ENCODE peak calls at places on chromosomes 1 and 21, in six cellular contexts. C is mesenchymal stem cell, X is IMR-90, A is neuronal stem cell, J is H1, S is trophoblast cell. M is an unnamed sample.

GRCh38 chr1:2417083-2417832 is 4.9 kb upstream of the PEX10 start:
- DNase-seq in X (no peak), C (no peak), J (no peak), S (no peak), A (no peak), M (no peak)

GRCh38 chr1:181479137-181479745 is 4.1 kb upstream of the CACNA1E start:
- DNase-seq in S (peak; percentile 30), J (peak; percentile 53), A (peak; percentile 61), C (peak; percentile 44), X (peak; percentile 71), M (peak; percentile 54)

GRCh38 chr1:87331319-87332269 is 2.9 kb downstream of the LMO4 start:
- DNase-seq in C (peak; percentile 66), J (peak; percentile 86), X (peak; percentile 60), A (peak; percentile 80), S (peak; percentile 69), M (peak; percentile 87)

GRCh38 chr1:201007481-201007880 is 16.0 kb downstream of the KIF21B start:
- DNase-seq in A (no peak), J (no peak), X (no peak), S (no peak), C (no peak), M (no peak)

GRCh38 chr1:30413606-30414005 is 309.8 kb downstream of the MATN1 start:
- DNase-seq in A (no peak), J (peak; percentile 33), X (no peak), C (no peak), S (no peak), M (no peak)

GRCh38 chr1:241615043-241615974 is 24.9 kb downstream of the CHML start:
- DNase-seq in S (no peak), J (no peak), X (no peak), C (no peak), A (no peak), M (no peak)

GRCh38 chr1:44775930-44776748 is 799 bp downstream of the RPS8 start:
- DNase-seq in S (no peak), C (peak; percentile 40), X (no peak), A (no peak), J (no peak), M (no peak)

GRCh38 chr1:245153081-245153644 is 1.6 kb upstream of the KIF26B start:
- DNase-seq in C (peak; percentile 77), A (peak; percentile 75), S (peak; percentile 60), X (peak; percentile 72), J (peak; percentile 80), M (peak; percentile 76)

GRCh38 chr1:93717639-93718038 is 36.0 kb upstream of the BCAR3 start:
- DNase-seq in J (no peak), X (no peak), C (no peak), A (no peak), S (no peak), M (no peak)

GRCh38 chr21:39316729-39317128 is 3.3 kb upstream of the BRWD1 start:
- DNase-seq in J (no peak), A (no peak), C (no peak), X (no peak), S (no peak), M (no peak)

GRCh38 chr1:216905781-216906180 is 182.6 kb upstream of the ESRRG start:
- DNase-seq in X (no peak), C (no peak), J (no peak), A (no peak), S (peak; percentile 71), M (no peak)

GRCh38 chr1:93723101-93723500 is 41.5 kb upstream of the BCAR3 start:
- DNase-seq in J (no peak), X (no peak), S (peak; percentile 68), A (no peak), C (no peak), M (no peak)

GRCh38 chr1:239386453-239387303 is at the start of gene CHRM3:
- DNase-seq in A (peak; percentile 66), C (no peak), J (peak; percentile 80), X (no peak), S (peak; percentile 9), M (peak; percentile 89)

GRCh38 chr1:27299385-27300252 is 22.3 kb upstream of the TMEM222 start:
- DNase-seq in A (peak; percentile 56), C (peak; percentile 99), S (peak; percentile 45), X (peak; percentile 100), J (no peak), M (peak; percentile 79)

GRCh38 chr1:46244656-46245371 is 2.7 kb upstream of the RAD54L start:
- DNase-seq in A (no peak), J (no peak), S (no peak), X (peak; percentile 5), C (peak; percentile 21), M (no peak)

GRCh38 chr1:120178799-120179419 is 2.6 kb upstream of the SEC22B start:
- DNase-seq in X (peak; percentile 37), S (peak; percentile 18), A (peak; percentile 8), C (no peak), J (no peak), M (peak; percentile 21)

GRCh38 chr1:93502561-93502960 is 54.6 kb downstream of the FNBP1L start:
- DNase-seq in A (no peak), S (no peak), C (no peak), J (no peak), X (no peak), M (no peak)

GRCh38 chr1:241485554-241485992 is 34.0 kb downstream of the FH start:
- DNase-seq in J (no peak), X (peak; percentile 16), A (no peak), C (peak; percentile 36), S (no peak), M (peak; percentile 29)

GRCh38 chr1:225426395-225427248 is 1.2 kb downstream of the LBR start:
- DNase-seq in X (peak; percentile 27), S (no peak), A (no peak), J (no peak), C (peak; percentile 49), M (no peak)

GRCh38 chr21:33892853-33893252 is 22.8 kb downstream of the ATP5PO start:
- DNase-seq in J (peak; percentile 66), S (no peak), X (no peak), C (no peak), A (no peak), M (peak; percentile 90)

GRCh38 chr1:234368320-234369032 is 4.8 kb upstream of the COA6 start:
- DNase-seq in J (no peak), S (no peak), A (no peak), C (no peak), X (no peak), M (no peak)

GRCh38 chr1:203563291-203563690 is 63.3 kb upstream of the ATP2B4 start:
- DNase-seq in A (no peak), S (no peak), C (no peak), J (no peak), X (no peak), M (no peak)

GRCh38 chr1:55887103-55887712 is 672.0 kb upstream of the USP24 start:
- DNase-seq in S (no peak), J (no peak), C (peak; percentile 25), X (no peak), A (no peak), M (no peak)

GRCh38 chr1:55885619-55886018 is 670.5 kb upstream of the USP24 start:
- DNase-seq in A (no peak), X (no peak), S (no peak), J (no peak), C (no peak), M (no peak)

GRCh38 chr1:55877440-55878232 is 662.5 kb upstream of the USP24 start:
- DNase-seq in C (peak; percentile 46), J (no peak), S (no peak), X (peak; percentile 28), A (no peak), M (no peak)

GRCh38 chr1:55888685-55889317 is 673.6 kb upstream of the USP24 start:
- DNase-seq in S (no peak), C (no peak), A (no peak), J (no peak), X (no peak), M (no peak)

GRCh38 chr1:55882931-55883330 is 667.8 kb upstream of the USP24 start:
- DNase-seq in J (no peak), A (no peak), C (peak; percentile 66), X (peak; percentile 70), S (no peak), M (no peak)
- H3K14ac ChIP-seq in J (no peak overlapping the region), A (no peak overlapping the region), C (no peak overlapping the region), X (no peak overlapping the region), S (no peak overlapping the region), M (no peak overlapping the region)

DNA sequence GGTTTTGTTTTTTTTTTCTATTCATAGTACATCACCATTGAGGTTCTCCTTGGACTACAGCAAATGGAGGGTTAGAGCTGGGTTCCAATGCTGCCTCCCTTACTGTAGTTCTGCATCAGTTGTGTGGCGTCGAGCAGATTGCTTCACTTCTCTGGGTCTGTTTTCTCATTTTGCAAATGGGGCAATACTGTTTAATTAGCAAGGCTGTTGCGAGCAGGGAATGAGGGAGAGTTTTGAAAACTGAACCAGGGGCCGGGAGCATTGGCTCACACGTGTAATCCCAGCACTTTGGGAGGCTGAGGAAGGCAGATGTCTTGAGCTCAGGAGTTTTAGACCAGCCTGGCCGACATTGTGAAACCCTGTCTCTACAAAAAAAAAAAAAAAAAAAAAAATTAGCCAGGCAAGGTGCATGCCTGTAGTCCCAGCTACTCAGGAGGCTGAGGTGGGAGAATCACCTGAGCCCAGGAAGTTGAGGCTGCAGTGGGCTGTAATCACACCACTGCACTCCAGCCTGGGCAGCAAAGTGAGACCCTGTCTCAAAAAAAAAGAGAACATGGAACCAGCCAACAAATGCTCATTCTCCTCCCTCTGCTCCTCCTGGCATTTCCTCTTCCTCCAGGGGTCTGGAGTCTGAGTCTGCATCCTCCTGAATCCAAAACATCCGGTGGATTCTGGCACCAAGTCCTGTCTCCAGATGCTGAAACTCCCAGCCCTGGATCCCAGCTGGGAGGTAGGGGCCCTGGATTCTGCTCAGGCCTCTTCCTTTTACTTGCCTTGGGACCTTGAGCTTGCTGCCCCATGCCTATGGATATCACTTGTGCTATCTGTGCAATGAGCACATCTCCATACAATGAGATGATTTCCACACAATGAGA is 3.7 kb upstream of the PLOD1 start:
- DNase-seq in X (peak; percentile 83), S (no peak), C (no peak), A (no peak), J (no peak), M (no peak)
- H3K4me1 ChIP-seq in X (peaks cover 20% of the 10 kb centered on the region), S (peaks cover 21% of the 10 kb centered on the region), C (peaks cover 10% of the 10 kb centered on the region), A (peaks cover 13% of the 10 kb centered on the region), J (peaks cover 6% of the 10 kb centered on the region), M (no peaks in the 10 kb centered on the region)

DNA sequence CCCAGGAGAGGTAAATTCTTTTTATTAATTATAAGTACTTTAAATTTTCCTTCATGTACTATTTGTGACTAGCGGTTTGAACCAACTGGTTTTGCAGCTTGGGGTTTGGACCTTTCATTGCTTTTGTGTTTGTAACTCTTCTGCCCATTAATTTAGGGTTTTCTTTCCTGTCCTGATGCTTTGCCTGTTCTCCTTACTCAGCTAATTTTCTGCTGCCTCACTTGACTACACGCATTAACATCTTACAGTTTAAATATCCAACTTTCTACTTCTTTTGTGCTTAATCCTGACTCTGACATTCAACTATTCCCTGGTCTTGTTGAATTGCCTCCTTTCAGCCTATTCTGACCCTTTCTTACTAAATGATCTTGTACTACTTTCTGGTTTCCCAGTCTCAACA is 135.6 kb downstream of the PTPRC start:
- DNase-seq in J (no peak), S (no peak), C (no peak), A (no peak), X (no peak), M (no peak)
- H2BK120ac ChIP-seq in J (no peak overlapping the region), S (no peak overlapping the region), C (no peak overlapping the region), A (no peak overlapping the region), X (no peak overlapping the region), M (no peak overlapping the region)

DNA sequence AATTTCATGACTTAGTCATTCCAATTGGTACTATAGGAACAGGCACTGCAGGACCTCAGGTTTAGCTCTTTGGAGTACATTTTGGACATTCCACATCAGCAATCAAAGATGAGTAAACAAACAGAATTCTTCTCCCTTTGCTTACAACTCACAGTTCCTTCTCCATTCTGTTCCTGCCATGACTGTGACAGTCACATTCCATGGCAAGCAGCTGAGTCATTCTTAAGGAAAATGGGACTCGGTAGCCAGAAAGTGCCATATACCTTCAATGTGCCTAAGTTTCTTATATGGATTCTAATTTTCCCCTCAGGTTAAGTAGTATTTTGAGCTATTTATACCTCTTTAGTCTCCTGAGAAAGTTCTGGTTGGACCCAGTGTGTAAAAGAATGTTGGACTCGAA is 25.6 kb downstream of the CRCT1 start:
- DNase-seq in S (peak; percentile 36), J (no peak), C (no peak), X (no peak), A (no peak), M (no peak)
- H3K14ac ChIP-seq in S (no peak overlapping the region), J (no peak overlapping the region), C (no peak overlapping the region), X (no peak overlapping the region), A (no peak overlapping the region), M (no peak overlapping the region)